ENCODE peak calls at places on chromosomes 3 and 15, in seven cellular contexts. G, F, I, P, U, Z and T are unnamed samples.
A peak's percentile ranks its signal among the peaks of the same experiment; 100 is the strongest.

GRCh38 chr3:9310043-9310442 is 52.8 kb upstream of the THUMPD3 start:
- DNase-seq in U (no peak), Z (no peak), F (no peak), G (no peak), I (no peak), P (no peak), T (no peak)

GRCh38 chr3:11711826-11712225 is 68.1 kb upstream of the VGLL4 start:
- DNase-seq in P (no peak), F (no peak), U (no peak), I (no peak), G (no peak), Z (no peak), T (no peak)

GRCh38 chr3:110478377-110479054 is 593.1 kb upstream of the NECTIN3 start:
- DNase-seq in G (no peak), Z (no peak), I (no peak), P (no peak), F (no peak), U (no peak), T (no peak)

GRCh38 chr3:195150194-195151118 is 120.5 kb downstream of the XXYLT1 start:
- DNase-seq in G (peak; percentile 71), I (peak; percentile 88), U (no peak), P (peak; percentile 61), Z (peak; percentile 79), F (peak; percentile 82), T (no peak)

GRCh38 chr3:182052360-182052759 is 340.6 kb downstream of the SOX2 start:
- DNase-seq in Z (no peak), U (no peak), P (no peak), I (no peak), G (no peak), F (no peak), T (no peak)

GRCh38 chr3:120094776-120095225 is 554 bp upstream of the GSK3B start:
- DNase-seq in Z (peak; percentile 100), U (peak; percentile 93), G (peak; percentile 97), F (peak; percentile 100), P (peak; percentile 99), I (peak; percentile 99), T (peak; percentile 97)

GRCh38 chr15:37921527-37922385 is 12.7 kb upstream of the TMCO5A start:
- DNase-seq in Z (no peak), U (no peak), F (no peak), G (no peak), P (no peak), I (no peak), T (no peak)

GRCh38 chr3:69541059-69541471 is 155.2 kb upstream of the FRMD4B start:
- DNase-seq in Z (no peak), G (no peak), F (no peak), U (no peak), I (no peak), P (no peak), T (no peak)

GRCh38 chr3:165159760-165160421 is 36.3 kb downstream of the SLITRK3 start:
- DNase-seq in F (no peak), G (no peak), P (peak; percentile 14), U (no peak), Z (no peak), I (no peak), T (no peak)

GRCh38 chr3:87229113-87229512 is 2.0 kb downstream of the CHMP2B start:
- DNase-seq in U (no peak), Z (no peak), F (no peak), P (no peak), I (no peak), G (no peak), T (no peak)

GRCh38 chr15:91965501-91966180 is 112.1 kb downstream of the SLCO3A1 start:
- DNase-seq in F (peak; percentile 71), P (no peak), U (no peak), G (no peak), Z (no peak), I (no peak), T (no peak)

GRCh38 chr3:12288466-12289129 is at the start of gene PPARG:
- DNase-seq in F (peak; percentile 30), U (peak; percentile 48), Z (peak; percentile 34), I (peak; percentile 44), G (peak; percentile 45), P (peak; percentile 76), T (no peak)

GRCh38 chr3:171841620-171842000 is 1.5 kb upstream of the TMEM212 start:
- DNase-seq in P (no peak), U (no peak), Z (no peak), F (peak; percentile 56), G (no peak), I (no peak), T (no peak)

GRCh38 chr3:23314981-23315805 is 112.1 kb downstream of the UBE2E2 start:
- DNase-seq in P (no peak), I (no peak), U (no peak), F (peak; percentile 16), G (no peak), Z (no peak), T (no peak)

GRCh38 chr15:77901251-77901881 is 176.1 kb downstream of the TBC1D2B start:
- DNase-seq in G (no peak), U (no peak), I (peak; percentile 31), Z (no peak), P (no peak), F (no peak), T (no peak)

GRCh38 chr3:110686691-110687090 is 384.9 kb upstream of the NECTIN3 start:
- DNase-seq in U (no peak), I (no peak), F (no peak), G (no peak), Z (no peak), P (no peak), T (no peak)

GRCh38 chr3:13040381-13041074 is 32.7 kb downstream of the IQSEC1 start:
- DNase-seq in F (no peak), I (no peak), G (no peak), U (peak; percentile 92), P (peak; percentile 41), Z (no peak), T (no peak)

GRCh38 chr15:35078221-35078915 is 6.7 kb downstream of the NANOGP8 start:
- DNase-seq in P (peak; percentile 14), G (no peak), U (peak; percentile 81), F (peak; percentile 51), I (no peak), Z (peak; percentile 48), T (no peak)

GRCh38 chr3:43128458-43128857 is 22.6 kb upstream of the POMGNT2 start:
- DNase-seq in P (no peak), I (no peak), G (no peak), U (no peak), Z (no peak), F (no peak), T (no peak)

GRCh38 chr15:98953000-98953776 is 54.4 kb downstream of the PGPEP1L start:
- DNase-seq in G (peak; percentile 40), F (no peak), I (no peak), Z (peak; percentile 29), U (no peak), P (no peak), T (no peak)

GRCh38 chr3:117920240-117920923 is 1114.3 kb downstream of the IGSF11 start:
- DNase-seq in U (no peak), I (no peak), Z (no peak), G (no peak), P (no peak), F (no peak), T (no peak)

GRCh38 chr3:13500133-13500885 is 20.2 kb downstream of the HDAC11 start:
- DNase-seq in F (no peak), G (no peak), I (no peak), Z (no peak), U (peak; percentile 53), P (no peak), T (no peak)

GRCh38 chr3:175704366-175705041 is 845.4 kb downstream of the NAALADL2 start:
- DNase-seq in F (no peak), P (no peak), G (no peak), U (no peak), Z (no peak), I (no peak), T (no peak)

GRCh38 chr3:11200679-11200952 is 46.3 kb downstream of the HRH1 start:
- DNase-seq in G (no peak), I (no peak), Z (no peak), P (no peak), U (no peak), F (no peak), T (no peak)

GRCh38 chr15:41544650-41545015 is 576 bp upstream of the RPAP1 start:
- DNase-seq in G (peak; percentile 33), I (no peak), P (peak; percentile 31), F (no peak), U (no peak), Z (peak; percentile 35), T (no peak)

GRCh38 chr15:77753238-77753873 is 120.6 kb upstream of the LINGO1 start:
- DNase-seq in I (no peak), P (no peak), G (no peak), Z (no peak), U (no peak), F (peak; percentile 23), T (no peak)

GRCh38 chr3:150094150-150094932 is 123.6 kb upstream of the PFN2 start:
- DNase-seq in G (no peak), Z (no peak), F (peak; percentile 53), U (no peak), P (no peak), I (no peak), T (no peak)

GRCh38 chr3:67617518-67617917 is 36.9 kb downstream of the SUCLG2 start:
- DNase-seq in P (no peak), U (no peak), F (no peak), I (no peak), G (no peak), Z (no peak), T (no peak)

GRCh38 chr3:45583021-45583851 is 11.3 kb upstream of the LIMD1 start:
- DNase-seq in I (no peak), U (no peak), F (no peak), G (peak; percentile 82), P (peak; percentile 34), Z (peak; percentile 28), T (no peak)

GRCh38 chr3:54353547-54354339 is 231.4 kb downstream of the CACNA2D3 start:
- DNase-seq in F (no peak), I (no peak), G (peak; percentile 25), P (no peak), U (no peak), Z (no peak), T (no peak)

GRCh38 chr3:61560452-61561373 is 658 bp upstream of the PTPRG start:
- DNase-seq in U (peak; percentile 66), G (peak; percentile 88), Z (peak; percentile 84), F (peak; percentile 90), I (peak; percentile 72), P (peak; percentile 78), T (peak; percentile 36)
- TF ChIP-seq CTCF in U (no peak), G (peak; percentile 44), Z (no peak), F (no peak), I (no peak), P (peak; percentile 23), T (no peak)

GRCh38 chr3:16740531-16740930 is 135.3 kb upstream of the DAZL start:
- DNase-seq in F (peak; percentile 82), Z (no peak), U (no peak), G (no peak), P (no peak), I (no peak), T (no peak)
- TF ChIP-seq CTCF in F (no peak), Z (no peak), U (no peak), G (no peak), P (no peak), I (no peak), T (no peak)

GRCh38 chr15:90642464-90643300 is 74.5 kb upstream of the BLM start:
- DNase-seq in P (no peak), G (no peak), F (no peak), Z (no peak), U (peak; percentile 35), I (no peak), T (no peak)
- TF ChIP-seq CTCF in P (no peak), G (no peak), F (peak; percentile 27), Z (no peak), U (no peak), I (no peak), T (no peak)

GRCh38 chr3:128432898-128433629 is 33.6 kb downstream of the DNAJB8 start:
- DNase-seq in Z (no peak), P (no peak), U (no peak), G (no peak), F (no peak), I (no peak), T (no peak)
- TF ChIP-seq CTCF in Z (no peak), P (no peak), U (no peak), G (no peak), F (no peak), I (no peak), T (no peak)